ENCODE peak calls at places on chromosomes 3 and 15, in ten cellular contexts. Q is stomach, E is AG04450, D is ovary, G is left ventricle myocardium inferior, F is psoas muscle, K is thoracic aorta, T is OCI-LY7, H is endothelial cell of umbilical vein, U is heart right ventricle. W is an unnamed sample.
A peak's percentile ranks its signal among the peaks of the same experiment; 100 is the strongest.

GRCh38 chr3:131804565-131805133 is 230.2 kb downstream of the CPNE4 start:
- DNase-seq in T (no peak), G (peak; percentile 62), Q (no peak), D (no peak), K (no peak), E (no peak), F (no peak), U (peak; percentile 27), H (no peak), W (no peak)

GRCh38 chr3:49570033-49570654 is 15.9 kb downstream of the BSN start:
- DNase-seq in T (no peak), E (no peak), F (no peak), U (no peak), G (no peak), Q (no peak), D (no peak), H (no peak), K (no peak), W (no peak)

GRCh38 chr15:26640601-26641000 is 132.3 kb downstream of the GABRB3 start:
- DNase-seq in U (no peak), T (no peak), D (no peak), E (no peak), K (no peak), H (no peak), Q (no peak), G (no peak), F (no peak), W (no peak)

GRCh38 chr3:195443391-195443989 is 670 bp upstream of the ACAP2 start:
- DNase-seq in E (no peak), G (no peak), F (no peak), K (no peak), U (no peak), H (no peak), Q (no peak), D (no peak), T (peak; percentile 27), W (no peak)

GRCh38 chr3:114092151-114093000 is 35.8 kb downstream of the QTRT2 start:
- DNase-seq in K (no peak), H (peak; percentile 81), E (no peak), U (no peak), T (no peak), D (no peak), Q (no peak), G (no peak), F (no peak), W (no peak)

GRCh38 chr3:38362825-38363224 is 16.2 kb downstream of the XYLB start:
- DNase-seq in G (no peak), H (no peak), D (no peak), Q (no peak), K (no peak), T (no peak), E (no peak), U (no peak), F (no peak), W (no peak)

GRCh38 chr3:194142156-194142910 is 6.4 kb downstream of the HES1 start:
- DNase-seq in Q (no peak), D (peak; percentile 51), G (peak; percentile 59), T (no peak), U (peak; percentile 42), K (no peak), E (no peak), H (peak; percentile 92), F (peak; percentile 47), W (no peak)

GRCh38 chr15:100140527-100141303 is 201.1 kb downstream of the ADAMTS17 start:
- DNase-seq in G (no peak), D (no peak), U (no peak), Q (no peak), H (no peak), K (no peak), T (no peak), E (no peak), F (no peak), W (no peak)

GRCh38 chr3:13346481-13347389 is 73.4 kb downstream of the NUP210 start:
- DNase-seq in K (no peak), T (no peak), E (no peak), G (peak; percentile 26), F (peak; percentile 36), H (no peak), U (no peak), Q (peak; percentile 29), D (no peak), W (no peak)

GRCh38 chr3:84601303-84601702 is 357.5 kb upstream of the CADM2 start:
- DNase-seq in Q (no peak), D (no peak), E (no peak), K (no peak), U (no peak), F (no peak), T (peak; percentile 8), H (no peak), G (no peak), W (no peak)

GRCh38 chr3:52507359-52507758 is 12.2 kb downstream of the STAB1 start:
- DNase-seq in G (no peak), T (no peak), U (no peak), D (no peak), H (no peak), K (no peak), Q (no peak), F (no peak), E (no peak), W (no peak)

GRCh38 chr3:54132685-54133084 is 10.3 kb downstream of the CACNA2D3 start:
- DNase-seq in F (no peak), Q (no peak), H (no peak), D (no peak), E (no peak), U (no peak), T (no peak), G (no peak), K (no peak), W (no peak)

GRCh38 chr15:74179983-74180688 is 6.6 kb downstream of the ISLR start:
- DNase-seq in H (peak; percentile 18), K (no peak), U (peak; percentile 50), D (no peak), E (no peak), T (no peak), G (peak; percentile 44), F (peak; percentile 65), Q (no peak), W (no peak)

GRCh38 chr3:48564022-48564421 is 441 bp upstream of the UCN2 start:
- DNase-seq in Q (peak; percentile 28), T (no peak), G (no peak), F (peak; percentile 50), E (no peak), K (no peak), U (peak; percentile 32), H (peak; percentile 61), D (no peak), W (no peak)
- H3K27ac ChIP-seq in Q (peak overlapping the region; percentile 22), T (no peak overlapping the region), G (no peak overlapping the region), F (no peak overlapping the region), E (peak overlapping the region; percentile 77), K (no peak overlapping the region), U (no peak overlapping the region), H (peak overlapping the region; percentile 76), D (no peak overlapping the region), W (peak overlapping the region; percentile 64)

GRCh38 chr3:12143949-12144504 is 14.7 kb downstream of the TIMP4 start:
- DNase-seq in D (peak; percentile 32), F (peak; percentile 81), H (no peak), Q (peak; percentile 29), E (peak; percentile 66), T (no peak), K (peak; percentile 74), U (peak; percentile 52), G (peak; percentile 69), W (no peak)

GRCh38 chr3:12149029-12149428 is 9.7 kb downstream of the TIMP4 start:
- DNase-seq in K (no peak), H (no peak), D (no peak), T (no peak), Q (peak; percentile 28), U (no peak), G (no peak), E (no peak), F (peak; percentile 42), W (no peak)

GRCh38 chr3:12148183-12148940 is 10.3 kb downstream of the TIMP4 start:
- DNase-seq in U (peak; percentile 27), E (no peak), G (peak; percentile 49), D (no peak), T (no peak), Q (no peak), F (peak; percentile 30), K (no peak), H (no peak), W (no peak)

GRCh38 chr3:12150112-12150511 is 8.6 kb downstream of the TIMP4 start:
- DNase-seq in Q (no peak), K (no peak), D (no peak), H (no peak), F (no peak), G (no peak), U (no peak), T (no peak), E (no peak), W (no peak)

DNA sequence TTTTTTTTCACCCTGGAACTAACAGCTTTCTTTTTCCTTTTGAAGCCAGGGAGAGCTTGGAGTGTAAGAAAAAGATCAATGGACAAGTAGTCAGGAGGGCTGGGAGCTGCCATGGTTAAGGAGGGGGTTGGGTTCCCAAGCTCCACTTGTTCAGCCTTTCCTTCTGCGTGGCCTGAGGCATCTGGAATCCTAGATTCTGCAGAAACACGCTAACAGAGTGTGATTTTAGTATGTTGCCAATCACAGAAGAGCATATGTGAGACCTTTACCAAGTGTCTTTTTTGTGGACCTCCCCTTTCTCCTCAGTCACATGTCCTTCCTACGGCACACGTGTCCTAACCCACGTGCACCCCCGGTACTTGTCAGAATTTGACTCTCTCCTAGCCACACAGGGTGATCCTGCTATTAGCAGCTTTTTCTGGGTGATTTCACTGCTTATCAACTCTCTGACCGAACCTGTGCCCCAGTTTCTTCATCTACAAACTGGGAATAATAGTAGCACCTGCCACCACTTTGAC is 11.4 kb downstream of the TIMP4 start:
- DNase-seq in E (no peak), D (no peak), U (no peak), G (no peak), T (no peak), F (no peak), Q (no peak), H (no peak), K (no peak), W (no peak)
- H3K27ac ChIP-seq in E (no peak overlapping the region), D (no peak overlapping the region), U (peak overlapping the region; percentile 63), G (peak overlapping the region; percentile 79), T (no peak overlapping the region), F (no peak overlapping the region), Q (no peak overlapping the region), H (no peak overlapping the region), K (peak overlapping the region; percentile 68), W (no peak overlapping the region)

GRCh38 chr3:134309987-134310700 is 59.5 kb upstream of the RYK start:
- DNase-seq in F (no peak), H (no peak), E (no peak), T (no peak), Q (no peak), U (no peak), D (no peak), G (no peak), K (no peak), W (no peak)
- H3K27ac ChIP-seq in F (no peak overlapping the region), H (no peak overlapping the region), E (no peak overlapping the region), T (no peak overlapping the region), Q (peak overlapping the region; percentile 93), U (no peak overlapping the region), D (no peak overlapping the region), G (peak overlapping the region; percentile 97), K (peak overlapping the region; percentile 93), W (no peak overlapping the region)

DNA sequence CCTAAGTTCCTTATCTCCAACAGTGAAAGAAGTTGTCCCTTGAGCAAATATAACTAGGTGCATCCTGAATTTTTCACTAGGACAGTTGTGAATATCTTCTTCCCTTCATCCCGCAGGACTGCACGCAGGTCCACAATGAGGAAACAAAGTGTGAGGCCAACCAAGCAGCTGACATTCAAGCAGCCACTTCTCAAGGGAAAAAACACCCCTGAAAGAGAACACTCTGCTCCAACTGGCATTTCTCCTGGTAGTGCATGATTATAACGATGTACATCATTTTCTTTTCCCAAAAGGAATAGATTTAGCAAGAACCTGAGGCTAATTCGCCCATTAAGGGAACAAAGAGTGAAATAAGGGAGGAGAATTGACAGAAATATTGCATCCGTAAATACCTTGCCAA is 74.5 kb downstream of the ANXA2 start:
- DNase-seq in E (no peak), T (no peak), D (no peak), F (no peak), U (no peak), Q (no peak), H (no peak), K (no peak), G (no peak), W (no peak)
- H3K27ac ChIP-seq in E (no peak overlapping the region), T (no peak overlapping the region), D (no peak overlapping the region), F (no peak overlapping the region), U (no peak overlapping the region), Q (no peak overlapping the region), H (no peak overlapping the region), K (no peak overlapping the region), G (no peak overlapping the region), W (no peak overlapping the region)

W was measured in substantia nigra.